ENCODE peak calls at places on chromosomes 1 and 21, in seven cellular contexts. X is heart right ventricle, L is H9, S is neural crest cell, N is mucosa of descending colon, Y is cardiac fibroblast, G is lower lobe of right lung. P is an unnamed sample.

GRCh38 chr1:27119270-27119618 is 35.7 kb downstream of the SLC9A1 start:
- DNase-seq in X (peak), L (no peak), S (no peak), N (no peak), Y (peak), G (no peak), P (no peak)

GRCh38 chr1:68051475-68051874 is 1.0 kb upstream of the DIRAS3 start:
- DNase-seq in X (peak), L (peak), S (peak), N (no peak), Y (peak), G (no peak), P (no peak)

GRCh38 chr1:6612641-6613360 is 730 bp upstream of the PHF13 start:
- DNase-seq in X (peak), L (no peak), S (peak), N (peak), Y (peak), G (peak), P (no peak)

GRCh38 chr1:63119575-63120155 is 202.7 kb upstream of the FOXD3 start:
- DNase-seq in X (no peak), L (no peak), S (no peak), N (no peak), Y (no peak), G (no peak), P (no peak)

GRCh38 chr21:44092201-44092600 is 15.0 kb upstream of the PWP2 start:
- DNase-seq in X (no peak), L (no peak), S (no peak), N (peak), Y (no peak), G (no peak), P (no peak)

GRCh38 chr21:14918542-14918941 is 146.3 kb downstream of the NRIP1 start:
- DNase-seq in X (no peak), L (no peak), S (no peak), N (no peak), Y (peak), G (no peak), P (no peak)

GRCh38 chr1:84225636-84226035 is 75.9 kb upstream of the SAMD13 start:
- DNase-seq in X (no peak), L (no peak), S (no peak), N (no peak), Y (peak), G (no peak), P (no peak)

GRCh38 chr1:88736633-88737248 is 52.7 kb downstream of the PKN2 start:
- DNase-seq in X (no peak), L (peak), S (no peak), N (no peak), Y (peak), G (no peak), P (no peak)

GRCh38 chr1:228487336-228488106 is at the start of gene RNF187:
- DNase-seq in X (peak), L (no peak), S (peak), N (peak), Y (peak), G (peak), P (peak)

GRCh38 chr1:27958513-27958912 is 1.3 kb upstream of the XKR8 start:
- DNase-seq in X (no peak), L (no peak), S (no peak), N (peak), Y (no peak), G (no peak), P (no peak)

GRCh38 chr1:177948336-177948972 is 21.4 kb downstream of the SEC16B start:
- DNase-seq in X (no peak), L (peak), S (peak), N (no peak), Y (peak), G (no peak), P (no peak)

GRCh38 chr1:1337793-1338147 is 6.7 kb downstream of the TAS1R3 start:
- DNase-seq in X (no peak), L (peak), S (no peak), N (no peak), Y (no peak), G (no peak), P (no peak)

GRCh38 chr1:204398197-204399125 is 13.2 kb downstream of the PPP1R15B start:
- DNase-seq in X (peak), L (peak), S (peak), N (peak), Y (peak), G (peak), P (no peak)

GRCh38 chr1:212288614-212289013 is 3.4 kb downstream of the PPP2R5A start:
- DNase-seq in X (no peak), L (no peak), S (no peak), N (no peak), Y (peak), G (no peak), P (no peak)

GRCh38 chr21:45406801-45407628 is 2.0 kb downstream of the COL18A1 start:
- DNase-seq in X (peak), L (peak), S (no peak), N (peak), Y (no peak), G (peak), P (no peak)

GRCh38 chr1:228740991-228741390 is 5.7 kb downstream of the RHOU start:
- DNase-seq in X (no peak), L (no peak), S (no peak), N (no peak), Y (peak), G (no peak), P (no peak)

GRCh38 chr1:226034482-226034881 is 28.0 kb upstream of the H3-3A start:
- DNase-seq in X (peak), L (no peak), S (no peak), N (peak), Y (peak), G (peak), P (no peak)

GRCh38 chr1:2018217-2019161 is 656 bp upstream of the GABRD start:
- DNase-seq in X (no peak), L (no peak), S (no peak), N (peak), Y (no peak), G (no peak), P (no peak)

GRCh38 chr1:94535879-94536278 is 5.7 kb downstream of the F3 start:
- DNase-seq in X (no peak), L (no peak), S (no peak), N (no peak), Y (peak), G (no peak), P (no peak)

GRCh38 chr21:27040738-27041137 is 73.8 kb upstream of the ADAMTS5 start:
- DNase-seq in X (no peak), L (no peak), S (no peak), N (no peak), Y (no peak), G (no peak), P (no peak)

GRCh38 chr1:185490924-185491323 is 173.9 kb upstream of the IVNS1ABP start:
- DNase-seq in X (no peak), L (no peak), S (no peak), N (no peak), Y (no peak), G (no peak), P (no peak)

GRCh38 chr1:158016651-158017335 is 23.3 kb downstream of the KIRREL1 start:
- DNase-seq in X (no peak), L (no peak), S (no peak), N (no peak), Y (no peak), G (no peak), P (no peak)

GRCh38 chr1:230144010-230144614 is 77.1 kb downstream of the GALNT2 start:
- DNase-seq in X (no peak), L (no peak), S (no peak), N (no peak), Y (no peak), G (no peak), P (no peak)

GRCh38 chr1:205493241-205494085 is 11.0 kb upstream of the CDK18 start:
- DNase-seq in X (peak), L (no peak), S (no peak), N (no peak), Y (peak), G (no peak), P (no peak)

GRCh38 chr1:205496661-205497060 is 7.8 kb upstream of the CDK18 start:
- DNase-seq in X (no peak), L (no peak), S (no peak), N (no peak), Y (no peak), G (no peak), P (no peak)

GRCh38 chr1:205494119-205494518 is 10.3 kb upstream of the CDK18 start:
- DNase-seq in X (no peak), L (no peak), S (no peak), N (no peak), Y (no peak), G (no peak), P (no peak)

GRCh38 chr1:205497351-205497750 is 7.1 kb upstream of the CDK18 start:
- DNase-seq in X (no peak), L (no peak), S (no peak), N (peak), Y (no peak), G (no peak), P (no peak)

GRCh38 chr1:205495237-205495823 is 9.1 kb upstream of the CDK18 start:
- DNase-seq in X (peak), L (no peak), S (no peak), N (no peak), Y (no peak), G (no peak), P (no peak)
- TF ChIP-seq CTCF in X (no peak), L (no peak), S (no peak), N (no peak), Y (no peak), G (no peak), P (no peak)

DNA sequence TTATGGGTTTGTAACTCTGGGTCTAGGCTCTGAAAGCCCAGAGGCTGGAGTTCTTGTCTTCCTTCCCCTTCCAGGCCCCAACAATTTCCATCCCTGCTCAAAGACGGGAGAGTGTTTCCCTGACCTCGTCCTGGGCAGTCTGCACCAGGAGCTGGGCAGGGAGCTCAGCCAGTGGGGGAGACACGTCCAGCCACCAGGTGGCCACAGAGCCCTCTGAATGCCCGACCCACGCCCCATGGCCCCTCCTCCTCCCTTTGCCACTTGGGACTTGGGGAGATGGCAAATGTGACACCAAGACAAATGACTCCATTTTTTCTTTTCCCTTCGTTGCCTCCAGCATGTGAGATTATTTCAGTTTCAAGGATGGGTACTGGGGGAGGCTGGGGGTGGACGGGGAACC is 159.9 kb upstream of the AJAP1 start:
- DNase-seq in X (peak), L (peak), S (no peak), N (no peak), Y (no peak), G (no peak), P (no peak)
- TF ChIP-seq CTCF in X (peak), L (peak), S (peak), N (no peak), Y (no peak), G (no peak), P (no peak)

DNA sequence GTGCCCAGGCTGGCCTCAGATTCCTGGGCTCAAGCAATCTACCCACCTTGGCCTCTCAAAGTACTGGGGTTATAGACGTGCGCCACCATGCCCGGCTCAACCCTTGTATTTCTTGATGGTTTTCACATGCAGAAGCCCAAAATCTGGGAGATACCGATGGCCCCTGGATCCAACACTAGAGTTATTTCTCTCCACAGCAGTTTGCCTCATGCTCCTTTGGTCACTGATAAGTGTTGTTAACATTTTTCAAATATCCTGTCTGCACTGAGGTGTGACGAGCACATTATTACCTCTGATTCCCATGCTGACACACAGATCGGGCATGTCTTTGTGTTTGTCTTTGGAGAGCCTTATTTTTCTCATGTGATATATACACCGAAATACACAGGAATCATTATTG is 107.0 kb downstream of the KIF26B start:
- DNase-seq in X (no peak), L (no peak), S (no peak), N (no peak), Y (no peak), G (no peak), P (no peak)
- TF ChIP-seq CTCF in X (no peak), L (no peak), S (no peak), N (no peak), Y (no peak), G (no peak), P (no peak)

GRCh38 chr1:22654692-22655091 is 1.7 kb downstream of the C1QB start:
- DNase-seq in X (no peak), L (peak), S (no peak), N (no peak), Y (no peak), G (no peak), P (no peak)

GRCh38 chr1:22660716-22661241 is 7.7 kb downstream of the C1QB start:
- DNase-seq in X (no peak), L (no peak), S (no peak), N (no peak), Y (no peak), G (no peak), P (no peak)

GRCh38 chr1:22662318-22662717 is 9.3 kb downstream of the C1QB start:
- DNase-seq in X (no peak), L (peak), S (no peak), N (no peak), Y (no peak), G (no peak), P (no peak)

GRCh38 chr1:22661880-22662279 is 8.8 kb downstream of the C1QB start:
- DNase-seq in X (no peak), L (no peak), S (no peak), N (no peak), Y (no peak), G (no peak), P (no peak)

GRCh38 chr1:22658385-22659163 is 5.5 kb downstream of the C1QB start:
- DNase-seq in X (no peak), L (no peak), S (no peak), N (no peak), Y (no peak), G (no peak), P (no peak)
- TF ChIP-seq CTCF in X (no peak), L (peak), S (peak), N (no peak), Y (no peak), G (no peak), P (no peak)

GRCh38 chr1:5120559-5120958 is 466.1 kb downstream of the AJAP1 start:
- DNase-seq in X (no peak), L (no peak), S (no peak), N (no peak), Y (no peak), G (no peak), P (no peak)

GRCh38 chr1:5125208-5125607 is 470.8 kb downstream of the AJAP1 start:
- DNase-seq in X (no peak), L (no peak), S (no peak), N (no peak), Y (no peak), G (no peak), P (no peak)

GRCh38 chr1:5119496-5120234 is 465.3 kb downstream of the AJAP1 start:
- DNase-seq in X (no peak), L (peak), S (peak), N (no peak), Y (no peak), G (no peak), P (no peak)
- TF ChIP-seq CTCF in X (no peak), L (peak), S (peak), N (no peak), Y (no peak), G (no peak), P (no peak)

DNA sequence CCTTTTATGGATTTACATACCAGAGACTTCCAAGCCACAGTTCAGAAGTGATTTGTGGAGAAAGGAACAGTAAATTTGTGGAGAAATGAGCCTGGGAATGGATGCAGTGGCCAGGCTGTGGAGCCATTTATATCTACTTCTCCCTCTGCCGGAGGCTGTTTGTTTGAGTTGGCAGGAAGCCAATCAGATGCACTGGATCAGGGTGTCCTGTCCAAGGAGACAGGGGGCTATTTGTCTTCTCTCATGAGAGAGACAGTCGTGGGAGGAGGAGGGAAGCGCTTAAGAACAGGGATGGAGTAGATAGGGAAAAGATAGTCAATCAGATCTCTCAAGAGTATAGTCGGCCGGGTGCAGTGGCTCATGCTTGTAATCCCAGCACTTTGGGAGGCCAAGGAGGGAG is 2.8 kb upstream of the HAPLN2 start:
- DNase-seq in X (no peak), L (no peak), S (peak), N (no peak), Y (peak), G (no peak), P (no peak)
- TF ChIP-seq CTCF in X (peak), L (no peak), S (no peak), N (no peak), Y (no peak), G (peak), P (no peak)

GRCh38 chr21:36851121-36851520 is 115.3 kb downstream of the HLCS start:
- DNase-seq in X (no peak), L (no peak), S (no peak), N (no peak), Y (no peak), G (no peak), P (no peak)

GRCh38 chr21:36852864-36853263 is 113.6 kb downstream of the HLCS start:
- DNase-seq in X (no peak), L (no peak), S (no peak), N (no peak), Y (no peak), G (no peak), P (no peak)

GRCh38 chr21:36852293-36852692 is 114.2 kb downstream of the HLCS start:
- DNase-seq in X (no peak), L (no peak), S (no peak), N (no peak), Y (no peak), G (no peak), P (no peak)

GRCh38 chr21:36856643-36857042 is 109.8 kb downstream of the HLCS start:
- DNase-seq in X (no peak), L (no peak), S (no peak), N (no peak), Y (no peak), G (no peak), P (no peak)

DNA sequence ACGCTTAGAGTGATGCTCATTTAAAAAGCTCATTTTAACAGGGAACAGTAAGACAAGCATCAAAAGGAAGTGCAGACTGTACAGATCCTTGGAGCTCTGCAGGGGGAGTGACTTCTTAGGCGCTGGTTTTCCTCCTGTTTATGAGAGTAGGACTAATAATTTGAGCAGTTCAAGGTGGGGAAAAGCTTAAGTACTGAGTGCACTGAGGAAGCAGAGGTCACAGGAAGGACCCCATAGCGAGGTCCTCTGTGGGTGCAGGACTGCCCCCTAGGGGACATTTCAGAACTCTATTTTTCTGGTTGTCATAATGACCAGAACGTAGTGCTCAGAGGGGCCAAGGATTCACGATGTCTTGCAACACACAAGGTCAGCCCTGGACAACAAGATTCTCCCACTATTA is 112.1 kb downstream of the HLCS start:
- DNase-seq in X (no peak), L (peak), S (peak), N (no peak), Y (peak), G (no peak), P (no peak)
- TF ChIP-seq CTCF in X (peak), L (peak), S (peak), N (peak), Y (peak), G (peak), P (no peak)

P was measured in activated B cell treated with CpG ODN at 0.5 μM for 24 hours.